ENCODE peak calls at places on chromosomes 12 and 14, in eight cellular contexts. L is iris pigment epithelial cell; G is Right ventricle myocardium superior; H is NCI-H187 treated with DMSO at 0.1 percent for 48 hours; F is brain microvascular endothelial cell; A is skeletal muscle cell; Z is activated CD8-positive, alpha-beta memory T cell treated with anti-CD3 and anti-CD28 coated beads for 4 hours; U is stimulated activated CD8-positive, alpha-beta memory T cell treated with anti-CD3 and anti-CD28 coated beads, Interleukin-4, amount 100 ng/mL, for 1 hour. R is an unnamed sample.

GRCh38 chr12:46268617-46269428 is at the start of gene SLC38A1:
- DNase-seq in H (peak), L (peak), A (no peak), U (peak), F (peak), Z (peak), G (peak), R (peak)

GRCh38 chr12:63319936-63320633 is 169.1 kb upstream of the AVPR1A start:
- DNase-seq in L (peak), A (peak), G (no peak), Z (no peak), H (no peak), F (peak), U (no peak), R (no peak)

GRCh38 chr12:95473947-95474817 is at the start of gene METAP2:
- DNase-seq in Z (peak), F (peak), H (peak), A (peak), G (peak), L (peak), U (peak), R (peak)

GRCh38 chr14:73997108-73997943 is 21.8 kb downstream of the ENTPD5 start:
- DNase-seq in F (no peak), A (no peak), U (no peak), H (no peak), L (no peak), Z (no peak), G (no peak), R (no peak)

GRCh38 chr14:89283327-89284060 is 133.5 kb downstream of the FOXN3 start:
- DNase-seq in G (no peak), F (no peak), U (no peak), Z (no peak), L (no peak), A (no peak), H (no peak), R (no peak)

GRCh38 chr12:130809791-130810190 is 29.3 kb downstream of the STX2 start:
- DNase-seq in Z (no peak), G (no peak), A (no peak), L (no peak), F (no peak), H (no peak), U (no peak), R (no peak)

GRCh38 chr12:112198120-112198733 is 72.9 kb downstream of the TRAFD1 start:
- DNase-seq in G (no peak), H (no peak), U (peak), L (peak), A (peak), F (peak), Z (no peak), R (peak)

GRCh38 chr12:7832059-7832696 is 40.5 kb downstream of the SLC2A14 start:
- DNase-seq in H (no peak), L (peak), U (no peak), F (peak), G (no peak), Z (no peak), A (peak), R (no peak)

GRCh38 chr14:84361476-84361875 is 1168.5 kb upstream of the FLRT2 start:
- DNase-seq in H (no peak), A (no peak), L (no peak), G (no peak), Z (no peak), U (no peak), F (no peak), R (no peak)

GRCh38 chr14:91399868-91400640 is 17.6 kb downstream of the CCDC88C start:
- DNase-seq in H (no peak), A (no peak), F (no peak), G (no peak), L (no peak), U (no peak), Z (no peak), R (no peak)